ENCODE peak calls at places on chromosome 13, in ten cellular contexts. Q is breast epithelium, K is stomach, G is GM23338, J is HCT116, U is esophagus muscularis mucosa, N is HepG2, I is Panc1, D is K562, C is suprapubic skin. W is an unnamed sample.

GRCh38 chr13:113939129-113939904 is 34.6 kb downstream of the C13orf46 start:
- DNase-seq in J (no peak), U (no peak), N (no peak), C (no peak), K (no peak), D (no peak), G (no peak), Q (no peak), I (no peak), W (no peak)

GRCh38 chr13:32206097-32206740 is 108.9 kb downstream of the ZAR1L start:
- DNase-seq in D (no peak), C (no peak), U (peak), J (no peak), G (no peak), K (no peak), N (no peak), Q (no peak), I (no peak), W (no peak)

GRCh38 chr13:48159436-48160225 is 64.7 kb upstream of the MED4 start:
- DNase-seq in D (no peak), Q (no peak), G (no peak), U (no peak), K (no peak), N (no peak), I (no peak), C (no peak), J (no peak), W (no peak)

GRCh38 chr13:73039201-73040108 is 19.4 kb upstream of the KLF5 start:
- DNase-seq in D (no peak), I (no peak), U (no peak), Q (no peak), N (no peak), J (no peak), C (no peak), K (no peak), G (peak), W (no peak)

GRCh38 chr13:49218493-49219051 is 1.6 kb upstream of the MLNR start:
- DNase-seq in G (peak), C (no peak), D (no peak), U (no peak), N (no peak), I (no peak), J (no peak), K (no peak), Q (no peak), W (no peak)

GRCh38 chr13:26784704-26785639 is 24.4 kb upstream of the GPR12 start:
- DNase-seq in J (no peak), N (no peak), D (no peak), K (no peak), G (peak), I (no peak), Q (no peak), U (no peak), C (no peak), W (peak)

GRCh38 chr13:26993780-26994179 is 177.8 kb downstream of the USP12 start:
- DNase-seq in I (no peak), K (no peak), N (no peak), U (no peak), J (no peak), D (no peak), C (peak), Q (no peak), G (no peak), W (no peak)

GRCh38 chr13:23754506-23754905 is 134.7 kb downstream of the MIPEP start:
- DNase-seq in J (no peak), D (no peak), I (no peak), G (no peak), Q (no peak), K (no peak), N (peak), U (no peak), C (no peak), W (no peak)

GRCh38 chr13:45468676-45469075 is 3.9 kb downstream of the COG3 start:
- DNase-seq in G (peak), U (no peak), N (no peak), I (no peak), Q (no peak), D (peak), K (no peak), C (no peak), J (no peak), W (peak)

GRCh38 chr13:45456196-45456972 is 8.4 kb upstream of the COG3 start:
- DNase-seq in G (no peak), N (no peak), Q (no peak), I (no peak), J (no peak), U (no peak), C (no peak), K (no peak), D (no peak), W (no peak)

GRCh38 chr13:112244495-112245177 is 131.5 kb upstream of the SPACA7 start:
- DNase-seq in N (no peak), I (no peak), D (no peak), C (peak), Q (no peak), U (peak), K (no peak), G (no peak), J (no peak), W (no peak)

GRCh38 chr13:73984949-73985691 is 149.1 kb downstream of the KLF12 start:
- DNase-seq in K (no peak), Q (no peak), C (no peak), J (no peak), I (no peak), G (peak), D (no peak), N (no peak), U (no peak), W (no peak)

GRCh38 chr13:46903748-46904147 is 6.9 kb upstream of the HTR2A start:
- DNase-seq in U (no peak), C (no peak), Q (no peak), N (no peak), I (no peak), G (no peak), J (no peak), K (no peak), D (no peak), W (no peak)

GRCh38 chr13:36332986-36333385 is 13.2 kb downstream of the SPART start:
- DNase-seq in D (no peak), I (no peak), G (no peak), C (no peak), J (no peak), K (no peak), N (no peak), U (no peak), Q (no peak), W (no peak)

GRCh38 chr13:23679214-23679613 is 109.0 kb downstream of the TNFRSF19 start:
- DNase-seq in G (no peak), Q (no peak), J (no peak), U (no peak), K (no peak), N (no peak), I (no peak), C (no peak), D (no peak), W (no peak)

GRCh38 chr13:100855151-100855550 is 180.6 kb upstream of the TMTC4 start:
- DNase-seq in K (no peak), N (no peak), G (no peak), Q (no peak), C (no peak), U (no peak), J (no peak), D (no peak), I (no peak), W (no peak)

GRCh38 chr13:47846886-47847285 is 154.2 kb downstream of the SUCLA2 start:
- DNase-seq in C (no peak), G (no peak), I (no peak), J (no peak), N (no peak), D (no peak), Q (no peak), U (no peak), K (no peak), W (no peak)

GRCh38 chr13:112668924-112669323 is 20.9 kb upstream of the ATP11A start:
- DNase-seq in G (no peak), K (peak), J (no peak), D (no peak), N (no peak), U (no peak), I (no peak), Q (no peak), C (no peak), W (no peak)

GRCh38 chr13:50682966-50683365 is 160.5 kb downstream of the DLEU7 start:
- DNase-seq in D (no peak), Q (no peak), N (no peak), G (no peak), C (no peak), U (peak), K (no peak), I (no peak), J (no peak), W (no peak)

GRCh38 chr13:75480691-75481175 is 1.2 kb downstream of the TBC1D4 start:
- DNase-seq in D (peak), C (peak), U (no peak), I (no peak), Q (peak), N (peak), J (peak), G (peak), K (peak), W (peak)

GRCh38 chr13:79492918-79493594 is 12.1 kb downstream of the NDFIP2 start:
- DNase-seq in K (no peak), D (no peak), I (no peak), U (no peak), C (no peak), J (no peak), Q (no peak), G (no peak), N (no peak), W (no peak)

GRCh38 chr13:94233401-94233800 is 246.1 kb downstream of the DCT start:
- DNase-seq in K (no peak), G (no peak), I (peak), Q (no peak), U (no peak), C (no peak), J (no peak), D (no peak), N (no peak), W (no peak)

GRCh38 chr13:36062249-36062648 is 68.9 kb downstream of the DCLK1 start:
- DNase-seq in C (no peak), D (no peak), U (no peak), J (no peak), G (no peak), Q (no peak), K (no peak), N (no peak), I (no peak), W (no peak)

GRCh38 chr13:110398564-110399507 is 91.8 kb downstream of the COL4A2 start:
- DNase-seq in N (no peak), I (no peak), D (no peak), G (no peak), J (no peak), K (no peak), U (no peak), C (no peak), Q (peak), W (no peak)

GRCh38 chr13:112255550-112256120 is 120.5 kb upstream of the SPACA7 start:
- DNase-seq in C (no peak), D (no peak), U (peak), Q (no peak), I (no peak), G (no peak), N (no peak), J (no peak), K (no peak), W (no peak)

GRCh38 chr13:107466326-107466725 is 749.0 kb downstream of the LIG4 start:
- DNase-seq in D (no peak), I (no peak), U (no peak), Q (no peak), G (no peak), C (no peak), J (no peak), K (no peak), N (no peak), W (no peak)

GRCh38 chr13:54709546-54709945 is 1680.9 kb downstream of the OLFM4 start:
- DNase-seq in K (no peak), I (no peak), G (no peak), N (no peak), D (no peak), U (no peak), J (no peak), Q (no peak), C (no peak), W (no peak)

GRCh38 chr13:24161010-24161775 is 673 bp downstream of the SPATA13 start:
- DNase-seq in G (peak), J (no peak), C (no peak), N (peak), I (no peak), K (peak), U (no peak), D (peak), Q (no peak), W (peak)

GRCh38 chr13:112943309-112944125 is 25.5 kb upstream of the MCF2L start:
- DNase-seq in C (peak), G (peak), N (no peak), J (no peak), I (no peak), U (no peak), Q (no peak), K (peak), D (no peak), W (peak)

GRCh38 chr13:67438465-67438864 is 208.3 kb upstream of the PCDH9 start:
- DNase-seq in J (no peak), U (no peak), N (no peak), C (no peak), K (no peak), Q (no peak), I (no peak), G (peak), D (no peak), W (no peak)

DNA sequence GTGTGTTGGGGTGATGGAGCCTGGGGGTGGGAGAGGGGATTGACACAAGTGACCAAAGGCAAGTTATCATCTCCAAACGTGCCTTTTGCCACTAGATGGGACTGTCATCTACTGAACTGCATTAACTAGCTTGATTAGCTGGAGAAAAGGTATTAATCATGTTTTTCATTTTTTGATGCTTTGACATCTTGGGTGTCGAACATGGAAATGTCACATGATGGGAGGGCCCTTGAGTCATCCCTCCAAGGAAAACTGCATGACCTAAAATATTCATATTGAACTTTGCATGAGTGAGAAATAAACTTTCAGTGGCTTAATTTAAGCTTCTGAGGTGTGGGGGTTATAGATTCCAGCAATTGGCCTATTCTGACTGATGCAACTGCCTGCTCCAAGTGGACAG is 73.3 kb downstream of the ALOX5AP start:
- DNase-seq in Q (no peak), K (no peak), C (no peak), I (no peak), D (no peak), J (no peak), N (no peak), G (no peak), U (no peak), W (no peak)
- TF ChIP-seq CTCF in Q (no peak), K (no peak), C (no peak), I (peak), D (no peak), J (peak), N (peak), G (peak), U (no peak), W (no peak)

DNA sequence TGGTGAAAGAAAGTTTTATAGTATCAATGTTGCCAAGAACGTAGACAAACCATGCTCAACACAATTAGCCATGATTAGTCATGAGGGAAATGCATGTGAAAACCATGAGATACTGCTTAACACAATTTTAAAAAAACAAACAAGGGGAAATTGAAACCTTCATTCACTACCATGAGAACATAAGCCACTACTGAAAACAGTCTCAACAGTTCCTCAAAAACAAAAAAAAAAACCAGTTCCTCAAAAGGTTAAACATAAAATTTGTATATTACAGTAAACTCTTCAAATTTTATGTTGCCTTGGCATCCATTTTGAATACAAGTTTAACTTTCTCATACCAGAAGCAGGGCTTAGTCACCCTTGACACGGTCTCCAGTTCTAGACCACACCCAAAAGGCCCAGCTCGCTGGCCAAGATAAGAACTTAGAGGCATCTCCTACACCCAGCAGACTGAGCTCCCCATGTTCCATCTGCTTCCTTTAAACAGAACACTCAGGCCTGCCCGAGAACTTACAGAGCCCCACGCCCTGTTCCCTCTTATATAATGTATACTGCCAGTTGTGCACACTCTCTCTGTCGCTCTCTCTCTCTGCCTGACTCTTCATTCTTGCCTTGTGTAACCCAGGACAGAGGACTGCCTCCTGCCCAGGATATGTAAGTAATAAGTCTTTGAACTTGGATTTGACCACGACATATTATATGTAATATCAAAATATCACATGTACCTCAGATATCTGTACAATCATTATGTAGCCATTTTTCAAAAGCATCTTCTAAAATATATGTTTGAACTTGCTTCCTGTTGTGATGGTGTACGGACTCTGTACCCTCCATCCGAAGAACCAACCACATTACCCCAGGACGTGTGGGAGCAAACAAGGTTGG is 67.4 kb downstream of the STK24 start:
- DNase-seq in I (no peak), N (peak), U (no peak), C (no peak), G (no peak), J (peak), Q (no peak), K (peak), D (peak), W (peak)
- TF ChIP-seq POLR2AphosphoS5 in I (no peak), N (no peak), U (peak), C (no peak), G (no peak), J (no peak), Q (no peak), K (peak), D (peak), W (peak)

GRCh38 chr13:28056426-28056825 is 44.0 kb downstream of the FLT3 start:
- DNase-seq in K (no peak), C (no peak), G (no peak), I (no peak), D (no peak), J (no peak), N (no peak), U (no peak), Q (no peak), W (peak)

GRCh38 chr13:28055362-28055761 is 45.0 kb downstream of the FLT3 start:
- DNase-seq in D (no peak), C (no peak), I (no peak), J (no peak), Q (no peak), N (no peak), U (no peak), G (no peak), K (no peak), W (no peak)

GRCh38 chr13:28056970-28057712 is 43.2 kb downstream of the FLT3 start:
- DNase-seq in J (no peak), C (no peak), Q (no peak), U (no peak), I (no peak), N (no peak), K (no peak), G (no peak), D (no peak), W (no peak)

DNA sequence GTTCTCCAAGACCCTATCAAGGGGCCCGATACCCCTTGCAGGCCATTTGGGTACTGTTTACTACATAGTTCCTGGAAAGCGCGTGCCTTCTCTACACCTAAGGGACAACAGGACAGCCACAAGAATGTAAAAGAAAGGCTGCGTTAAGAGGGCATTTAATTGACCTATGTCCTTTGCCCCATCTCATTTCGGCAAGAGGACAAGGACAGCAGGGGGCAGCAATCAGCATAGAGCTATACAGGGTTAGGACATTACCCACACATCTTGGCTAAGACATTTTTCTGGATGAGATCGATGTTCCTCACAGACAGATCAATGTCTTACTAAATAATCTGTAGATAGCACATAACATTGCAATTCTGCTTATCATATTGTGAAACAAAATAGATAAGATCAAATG is 41.2 kb downstream of the FLT3 start:
- DNase-seq in U (no peak), K (peak), I (no peak), C (no peak), Q (no peak), J (peak), N (peak), D (peak), G (peak), W (peak)
- TF ChIP-seq CTCF in U (no peak), K (no peak), I (peak), C (no peak), Q (no peak), J (peak), N (peak), D (peak), G (peak), W (peak)

GRCh38 chr13:39452412-39452811 is 150.6 kb downstream of the LHFPL6 start:
- DNase-seq in U (no peak), K (no peak), N (no peak), I (no peak), G (no peak), D (no peak), J (no peak), C (no peak), Q (no peak), W (no peak)
- TF ChIP-seq POLR2AphosphoS5 in U (no peak), K (peak), N (no peak), I (no peak), G (no peak), D (no peak), J (no peak), C (no peak), Q (no peak), W (peak)

GRCh38 chr13:109309625-109310363 is 476.6 kb downstream of the IRS2 start:
- DNase-seq in J (no peak), N (peak), C (no peak), K (peak), U (no peak), G (no peak), Q (no peak), D (no peak), I (no peak), W (no peak)
- TF ChIP-seq CTCF in J (no peak), N (no peak), C (no peak), K (no peak), U (no peak), G (no peak), Q (no peak), D (no peak), I (no peak), W (no peak)

GRCh38 chr13:63414247-63414646 is 1998.6 kb upstream of the PCDH20 start:
- DNase-seq in J (no peak), D (no peak), G (no peak), Q (no peak), U (no peak), C (no peak), N (no peak), K (no peak), I (no peak), W (no peak)

GRCh38 chr13:63408227-63409202 is 1992.9 kb upstream of the PCDH20 start:
- DNase-seq in I (no peak), D (no peak), U (no peak), Q (no peak), J (no peak), N (no peak), C (no peak), K (no peak), G (peak), W (no peak)

GRCh38 chr13:63409791-63410351 is 1994.2 kb upstream of the PCDH20 start:
- DNase-seq in J (no peak), K (no peak), G (no peak), I (no peak), U (no peak), N (no peak), D (no peak), C (no peak), Q (no peak), W (no peak)
- TF ChIP-seq POLR2AphosphoS5 in J (no peak), K (no peak), G (no peak), I (no peak), U (no peak), N (no peak), D (no peak), C (no peak), Q (no peak), W (no peak)

W was measured in transverse colon.